ENCODE peak calls at places on chromosomes 12 and 14, in five cellular contexts. Y, C, Q, O and G are unnamed samples. For H3K4me1, the result is how much of the 10 kb centered on the place peaks cover.

GRCh38 chr12:64528616-64529015 is 76.7 kb downstream of the TBK1 start:
- DNase-seq in C (no peak), O (no peak), Y (peak), Q (no peak), G (no peak)

GRCh38 chr14:93949511-93950075 is 22.4 kb downstream of the FAM181A start:
- DNase-seq in C (no peak), Q (no peak), O (peak), Y (no peak), G (no peak)

GRCh38 chr12:48819986-48820385 is 1.7 kb downstream of the CACNB3 start:
- DNase-seq in Q (no peak), Y (no peak), O (no peak), C (no peak), G (no peak)

GRCh38 chr14:23446291-23446851 is 10.9 kb upstream of the MYH7 start:
- DNase-seq in Q (no peak), Y (no peak), O (no peak), C (no peak), G (no peak)

GRCh38 chr12:22792198-22792597 is 167.2 kb downstream of the ETNK1 start:
- DNase-seq in C (no peak), Q (no peak), O (no peak), Y (no peak), G (no peak)

GRCh38 chr14:32509632-32510187 is 180.6 kb downstream of the AKAP6 start:
- DNase-seq in Q (no peak), Y (peak), O (no peak), C (peak), G (no peak)

GRCh38 chr12:125634813-125635212 is 569.6 kb downstream of the AACS start:
- DNase-seq in Y (no peak), C (no peak), O (peak), Q (no peak), G (no peak)

GRCh38 chr12:31626270-31626669 is 33.2 kb upstream of the ETFBKMT start:
- DNase-seq in Q (no peak), C (no peak), Y (no peak), O (no peak), G (no peak)

GRCh38 chr12:96274331-96274730 is 80.2 kb downstream of the ELK3 start:
- DNase-seq in O (no peak), C (no peak), Y (peak), Q (no peak), G (no peak)

GRCh38 chr14:72594099-72594901 is 299.6 kb downstream of the DPF3 start:
- DNase-seq in O (no peak), Y (no peak), Q (no peak), C (no peak), G (peak)

GRCh38 chr12:79183946-79184345 is 319.4 kb downstream of the SYT1 start:
- DNase-seq in C (peak), Q (no peak), O (no peak), Y (no peak), G (no peak)

GRCh38 chr12:49284672-49285071 is 10.3 kb upstream of the PRPH start:
- DNase-seq in Q (no peak), Y (no peak), C (no peak), O (no peak), G (no peak)

DNA sequence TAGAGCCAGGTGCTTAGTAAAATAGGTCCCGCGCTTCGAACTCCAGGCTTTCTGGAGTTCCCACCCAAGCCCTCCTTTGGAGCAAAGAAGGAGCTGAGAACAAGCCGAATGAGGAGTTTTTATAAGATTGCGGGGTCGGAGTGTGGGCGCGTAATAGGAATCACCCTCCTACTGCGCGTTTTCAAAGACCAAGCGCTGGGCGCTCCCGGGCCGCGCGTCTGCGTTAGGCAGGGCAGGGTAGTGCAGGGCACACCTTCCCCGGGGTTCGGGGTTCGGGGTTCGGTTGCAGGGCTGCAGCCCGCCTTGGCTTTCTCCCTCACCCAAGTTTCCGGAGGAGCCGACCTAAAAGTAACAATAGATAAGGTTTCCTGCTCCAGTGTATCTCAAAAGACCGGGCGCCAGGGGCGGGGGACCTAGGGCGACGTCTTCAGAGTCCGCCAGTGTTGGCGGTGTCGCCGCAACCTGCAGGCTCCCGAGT is 3.6 kb downstream of the SSTR1 start:
- DNase-seq in Y (peak), Q (peak), O (no peak), C (no peak), G (no peak)
- H3K4me3 ChIP-seq in Y (peak), Q (peak), O (peak), C (peak), G (no peak)

GRCh38 chr12:92062539-92063493 is 82.8 kb downstream of the BTG1 start:
- DNase-seq in C (no peak), O (no peak), Y (no peak), Q (no peak), G (no peak)
- H3K4me1 ChIP-seq in C (under half), O (under half), Y (under half), Q (under half), G (under half)

GRCh38 chr12:107492393-107493134 is 193.0 kb upstream of the PWP1 start:
- DNase-seq in Y (no peak), O (no peak), C (no peak), Q (no peak), G (no peak)
- H3K27ac ChIP-seq in Y (no peak), O (no peak), C (no peak), Q (no peak), G (peak)

GRCh38 chr12:122203301-122203967 is at the start of gene B3GNT4:
- DNase-seq in Q (peak), O (peak), C (peak), Y (peak), G (peak)
- H3K4me3 ChIP-seq in Q (peak), O (peak), C (peak), Y (peak), G (peak)

GRCh38 chr14:69687963-69688649 is 76.7 kb downstream of the SUSD6 start:
- DNase-seq in Q (no peak), C (no peak), O (no peak), Y (no peak), G (no peak)
- H3K4me1 ChIP-seq in Q (under half), C (under half), O (half or more), Y (under half), G (under half)

GRCh38 chr14:60622210-60622919 is 26.9 kb downstream of the SIX1 start:
- DNase-seq in O (no peak), Y (peak), Q (no peak), C (no peak), G (no peak)

GRCh38 chr14:60621386-60621785 is 27.9 kb downstream of the SIX1 start:
- DNase-seq in Q (no peak), C (no peak), O (no peak), Y (no peak), G (no peak)

GRCh38 chr14:60628892-60629291 is 20.4 kb downstream of the SIX1 start:
- DNase-seq in O (no peak), Q (no peak), Y (no peak), C (no peak), G (no peak)

GRCh38 chr14:60618200-60618599 is 31.1 kb downstream of the SIX1 start:
- DNase-seq in O (no peak), Y (no peak), Q (no peak), C (no peak), G (no peak)

GRCh38 chr14:60622920-60623263 is 26.4 kb downstream of the SIX1 start:
- DNase-seq in O (no peak), Q (no peak), C (no peak), Y (peak), G (no peak)
- H3K27ac ChIP-seq in O (no peak), Q (no peak), C (no peak), Y (peak), G (no peak)

GRCh38 chr14:101835566-101835965 is 74.1 kb downstream of the PPP2R5C start:
- DNase-seq in C (no peak), Q (no peak), O (no peak), Y (no peak), G (no peak)

GRCh38 chr14:101834387-101835165 is 73.1 kb downstream of the PPP2R5C start:
- DNase-seq in O (no peak), Q (no peak), C (no peak), Y (peak), G (no peak)

GRCh38 chr14:101838476-101838875 is 77.0 kb downstream of the PPP2R5C start:
- DNase-seq in C (no peak), O (no peak), Q (no peak), Y (no peak), G (no peak)

GRCh38 chr14:101835166-101835557 is 73.7 kb downstream of the PPP2R5C start:
- DNase-seq in Q (no peak), O (no peak), C (no peak), Y (peak), G (no peak)

GRCh38 chr14:101836131-101836530 is 74.6 kb downstream of the PPP2R5C start:
- DNase-seq in C (peak), Q (no peak), Y (peak), O (no peak), G (no peak)
- H3K4me3 ChIP-seq in C (no peak), Q (no peak), Y (peak), O (no peak), G (no peak)